ENCODE peak calls at places on chromosomes 5 and 9, in five cellular contexts. J is Daoy, Y is COLO829, V is progenitor cell of endocrine pancreas, D is GM10248. O is an unnamed sample.
A peak's percentile ranks its signal among the peaks of the same experiment; 100 is the strongest.

GRCh38 chr9:82117025-82117424 is 128.5 kb downstream of the SPATA31D1 start:
- DNase-seq in Y (no peak), V (no peak), D (no peak), J (no peak), O (no peak)

GRCh38 chr9:137423810-137424291 is 658 bp downstream of the NOXA1 start:
- DNase-seq in J (peak; percentile 61), D (no peak), Y (no peak), V (no peak), O (peak; percentile 45)

GRCh38 chr5:22678886-22679285 is 174.3 kb downstream of the CDH12 start:
- DNase-seq in D (no peak), V (no peak), Y (no peak), J (no peak), O (no peak)

GRCh38 chr9:37348917-37349316 is 73.6 kb upstream of the GRHPR start:
- DNase-seq in D (no peak), Y (no peak), V (no peak), J (no peak), O (no peak)

GRCh38 chr5:82327961-82328360 is 49.8 kb upstream of the RPS23 start:
- DNase-seq in J (no peak), D (no peak), Y (no peak), V (no peak), O (no peak)

GRCh38 chr5:147072591-147072990 is 162.2 kb upstream of the STK32A start:
- DNase-seq in J (no peak), Y (no peak), D (no peak), V (no peak), O (no peak)

GRCh38 chr9:136823136-136824046 is 15.6 kb downstream of the RABL6 start:
- DNase-seq in Y (no peak), J (no peak), D (no peak), V (no peak), O (no peak)

GRCh38 chr5:92800360-92800759 is 780.7 kb downstream of the NR2F1-AS1 start:
- DNase-seq in J (no peak), D (no peak), Y (no peak), V (no peak), O (no peak)